ENCODE peak calls at places on chromosomes 11 and 22, in four cellular contexts. C is body of pancreas, T is neural progenitor cell, A is endodermal cell. B is an unnamed sample.

GRCh38 chr11:67617243-67617953 is 10.7 kb downstream of the NDUFV1 start:
- DNase-seq in C (no peak), A (peak; percentile 56), T (no peak), B (no peak)

GRCh38 chr22:48277868-48278581 is 1515.6 kb downstream of the TBC1D22A start:
- DNase-seq in C (no peak), T (no peak), A (no peak), B (no peak)

GRCh38 chr11:72493426-72494108 is 59.2 kb upstream of the CLPB start:
- DNase-seq in A (no peak), T (peak; percentile 33), C (no peak), B (peak; percentile 45)

GRCh38 chr22:16958475-16958874 is 49.5 kb downstream of the GAB4 start:
- DNase-seq in T (no peak), A (no peak), C (no peak), B (no peak)

GRCh38 chr22:30241576-30242371 is 4.8 kb downstream of the LIF start:
- DNase-seq in T (no peak), A (no peak), C (no peak), B (peak; percentile 71)

GRCh38 chr22:46045459-46046298 is 68.7 kb upstream of the WNT7B start:
- DNase-seq in T (no peak), A (peak; percentile 44), C (peak; percentile 80), B (no peak)

GRCh38 chr22:35348026-35348590 is 32.8 kb upstream of the HMOX1 start:
- DNase-seq in T (no peak), C (no peak), A (no peak), B (no peak)

GRCh38 chr11:1084561-1085439 is 10.1 kb downstream of the MUC2 start:
- DNase-seq in T (no peak), A (no peak), C (peak; percentile 3), B (no peak)

GRCh38 chr22:24141586-24141985 is 39.7 kb upstream of the SUSD2 start:
- DNase-seq in A (no peak), C (no peak), T (no peak), B (peak; percentile 13)

DNA sequence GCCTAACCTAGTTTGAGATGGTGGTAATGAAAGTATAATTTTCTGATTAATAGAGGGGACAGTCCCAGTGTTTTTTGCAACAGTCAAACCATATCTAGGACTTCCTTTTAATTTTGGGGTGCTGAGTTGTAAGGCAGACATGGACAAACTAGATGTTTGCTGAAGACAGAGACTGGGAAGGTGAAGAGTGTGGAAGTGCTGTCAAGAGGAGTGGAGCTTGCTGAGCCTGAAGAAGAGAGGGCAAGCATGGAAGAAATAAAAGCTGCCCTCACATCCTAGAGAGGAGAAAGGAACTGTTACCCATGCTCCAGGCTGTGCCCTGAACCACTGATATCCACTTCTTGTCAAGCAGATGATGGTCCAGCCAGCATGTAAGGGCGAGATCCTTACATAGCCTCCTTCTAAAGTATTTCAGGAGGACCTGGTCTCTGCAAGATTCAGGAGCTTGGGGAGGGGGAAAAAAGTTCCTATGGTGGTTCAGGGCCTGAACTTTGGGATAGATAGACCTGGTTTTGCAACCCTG is 51.4 kb downstream of the PRR5L start:
- DNase-seq in C (no peak), A (no peak), T (no peak), B (no peak)
- H3K27ac ChIP-seq in C (no peak overlapping the region), A (no peak overlapping the region), T (no peak overlapping the region), B (no peak overlapping the region)

GRCh38 chr22:41271787-41272186 is 14.2 kb downstream of the RANGAP1 start:
- DNase-seq in C (no peak), A (no peak), T (no peak), B (no peak)
- H3K36me3 ChIP-seq in C (no peaks in the 10 kb centered on the region), A (peaks cover 77% of the 10 kb centered on the region), T (no peaks in the 10 kb centered on the region), B (peaks cover 31% of the 10 kb centered on the region)

DNA sequence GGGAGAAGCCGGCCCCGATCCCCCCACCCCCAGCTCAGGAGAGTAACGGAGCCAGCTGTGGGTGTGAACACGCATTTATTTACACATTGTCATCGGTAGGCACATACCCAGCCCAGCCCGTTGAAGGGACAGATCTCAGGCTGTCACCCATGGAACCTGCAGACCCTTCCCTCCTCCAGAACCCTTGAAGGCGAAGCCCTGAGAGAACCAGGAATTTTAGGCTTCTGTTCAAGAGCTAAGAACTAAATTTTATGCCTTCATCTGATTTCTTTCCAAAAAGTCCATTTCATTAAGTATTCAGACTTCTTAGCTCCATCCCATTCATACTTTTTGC is 379 bp upstream of the BRMS1 start:
- DNase-seq in A (no peak), C (no peak), T (no peak), B (no peak)
- H3K4me3 ChIP-seq in A (peak overlapping the region; percentile 96), C (peak overlapping the region; percentile 98), T (peak overlapping the region; percentile 86), B (peak overlapping the region; percentile 74)

GRCh38 chr11:10918698-10919097 is 60.8 kb upstream of the ZBED5 start:
- DNase-seq in A (no peak), C (no peak), T (no peak), B (no peak)

GRCh38 chr11:10917802-10918201 is 59.9 kb upstream of the ZBED5 start:
- DNase-seq in C (no peak), A (no peak), T (no peak), B (no peak)

GRCh38 chr11:10920205-10920604 is 62.4 kb upstream of the ZBED5 start:
- DNase-seq in C (no peak), A (no peak), T (no peak), B (peak; percentile 67)

GRCh38 chr11:10916674-10917073 is 58.8 kb upstream of the ZBED5 start:
- DNase-seq in A (no peak), T (no peak), C (no peak), B (peak; percentile 52)

DNA sequence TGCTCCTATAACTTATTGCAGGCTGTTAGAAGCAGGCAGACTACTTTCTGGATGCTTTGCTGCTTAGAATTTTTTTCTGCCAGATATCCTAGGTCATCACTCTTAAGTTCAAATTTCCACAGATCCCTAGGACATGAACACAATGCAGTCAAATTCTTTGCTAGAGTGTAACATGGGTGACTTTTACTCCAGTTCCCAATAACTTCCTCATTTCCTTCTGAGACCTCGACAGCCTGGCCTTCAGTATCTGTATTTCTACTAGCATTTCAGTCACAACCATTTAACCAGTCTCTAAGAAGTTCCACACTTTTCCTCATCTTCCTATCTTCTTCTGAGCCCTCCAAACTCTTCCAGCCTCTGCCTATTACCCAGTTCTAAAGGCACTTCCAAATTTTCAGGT is 60.4 kb upstream of the ZBED5 start:
- DNase-seq in A (no peak), T (no peak), C (no peak), B (no peak)
- H3K27ac ChIP-seq in A (no peak overlapping the region), T (no peak overlapping the region), C (no peak overlapping the region), B (no peak overlapping the region)

GRCh38 chr11:64906314-64906635 is 10.7 kb downstream of the ATG2A start:
- DNase-seq in A (no peak), C (no peak), T (no peak), B (no peak)
- H3K36me3 ChIP-seq in A (peaks cover 13% of the 10 kb centered on the region), C (peaks cover 3% of the 10 kb centered on the region), T (no peaks in the 10 kb centered on the region), B (peaks cover 20% of the 10 kb centered on the region)

B was measured in fibroblast of lung.